ENCODE peak calls at places on chromosomes 3 and 15, in seven cellular contexts. One of them, this sample, is unnamed.

GRCh38 chr3:150771600-150771999 is 8.6 kb upstream of the SIAH2 start:
- DNase-seq in PC-3: no peak
- DNase-seq in psoas muscle: no peak
- DNase-seq in hepatocyte: no peak
- DNase-seq in SJSA1: no peak
- DNase-seq in CD4-positive, alpha-beta T cell: no peak
- DNase-seq in RWPE1: no peak
- DNase-seq in this sample: no peak

GRCh38 chr3:126034481-126035361 is 49.2 kb downstream of the SLC41A3 start:
- DNase-seq in PC-3: peak
- DNase-seq in psoas muscle: no peak
- DNase-seq in hepatocyte: no peak
- DNase-seq in SJSA1: peak
- DNase-seq in CD4-positive, alpha-beta T cell: no peak
- DNase-seq in RWPE1: no peak
- DNase-seq in this sample: peak

GRCh38 chr15:95416576-95416975 is 913.9 kb upstream of the NR2F2 start:
- DNase-seq in PC-3: no peak
- DNase-seq in psoas muscle: no peak
- DNase-seq in hepatocyte: no peak
- DNase-seq in SJSA1: no peak
- DNase-seq in CD4-positive, alpha-beta T cell: no peak
- DNase-seq in RWPE1: no peak
- DNase-seq in this sample: no peak

GRCh38 chr3:2839886-2840285 is 270.3 kb downstream of the IL5RA start:
- DNase-seq in PC-3: peak
- DNase-seq in psoas muscle: no peak
- DNase-seq in hepatocyte: no peak
- DNase-seq in SJSA1: no peak
- DNase-seq in CD4-positive, alpha-beta T cell: no peak
- DNase-seq in RWPE1: no peak
- DNase-seq in this sample: peak

GRCh38 chr3:153311531-153311930 is 149.5 kb downstream of the RAP2B start:
- DNase-seq in PC-3: no peak
- DNase-seq in psoas muscle: no peak
- DNase-seq in hepatocyte: no peak
- DNase-seq in SJSA1: no peak
- DNase-seq in CD4-positive, alpha-beta T cell: no peak
- DNase-seq in RWPE1: no peak
- DNase-seq in this sample: no peak

GRCh38 chr3:124934577-124934976 is at the start of gene MUC13:
- DNase-seq in PC-3: peak
- DNase-seq in psoas muscle: no peak
- DNase-seq in hepatocyte: peak
- DNase-seq in SJSA1: no peak
- DNase-seq in CD4-positive, alpha-beta T cell: no peak
- DNase-seq in RWPE1: no peak
- DNase-seq in this sample: no peak

GRCh38 chr3:54121404-54122045 is 827 bp upstream of the CACNA2D3 start:
- DNase-seq in PC-3: no peak
- DNase-seq in psoas muscle: no peak
- DNase-seq in hepatocyte: peak
- DNase-seq in SJSA1: no peak
- DNase-seq in CD4-positive, alpha-beta T cell: no peak
- DNase-seq in RWPE1: no peak
- DNase-seq in this sample: no peak

GRCh38 chr15:55588070-55588817 is at the start of gene PYGO1:
- DNase-seq in PC-3: peak
- DNase-seq in psoas muscle: peak
- DNase-seq in hepatocyte: peak
- DNase-seq in SJSA1: peak
- DNase-seq in CD4-positive, alpha-beta T cell: peak
- DNase-seq in RWPE1: peak
- DNase-seq in this sample: no peak

GRCh38 chr3:165464736-165465135 is 268.6 kb upstream of the SLITRK3 start:
- DNase-seq in PC-3: peak
- DNase-seq in psoas muscle: no peak
- DNase-seq in hepatocyte: no peak
- DNase-seq in SJSA1: no peak
- DNase-seq in CD4-positive, alpha-beta T cell: no peak
- DNase-seq in RWPE1: peak
- DNase-seq in this sample: peak

GRCh38 chr3:67335813-67336212 is 318.6 kb downstream of the SUCLG2 start:
- DNase-seq in PC-3: no peak
- DNase-seq in psoas muscle: no peak
- DNase-seq in hepatocyte: no peak
- DNase-seq in SJSA1: no peak
- DNase-seq in CD4-positive, alpha-beta T cell: no peak
- DNase-seq in RWPE1: no peak
- DNase-seq in this sample: no peak

GRCh38 chr15:78203346-78204225 is 30.8 kb downstream of the ACSBG1 start:
- DNase-seq in PC-3: no peak
- DNase-seq in psoas muscle: no peak
- DNase-seq in hepatocyte: peak
- DNase-seq in SJSA1: no peak
- DNase-seq in CD4-positive, alpha-beta T cell: no peak
- DNase-seq in RWPE1: no peak
- DNase-seq in this sample: no peak

GRCh38 chr15:90638963-90639362 is 78.2 kb upstream of the BLM start:
- DNase-seq in PC-3: no peak
- DNase-seq in psoas muscle: no peak
- DNase-seq in hepatocyte: no peak
- DNase-seq in SJSA1: no peak
- DNase-seq in CD4-positive, alpha-beta T cell: no peak
- DNase-seq in RWPE1: no peak
- DNase-seq in this sample: no peak

GRCh38 chr15:25608926-25609325 is 170.1 kb upstream of the UBE3A start:
- DNase-seq in PC-3: no peak
- DNase-seq in psoas muscle: no peak
- DNase-seq in hepatocyte: no peak
- DNase-seq in SJSA1: no peak
- DNase-seq in CD4-positive, alpha-beta T cell: no peak
- DNase-seq in RWPE1: no peak
- DNase-seq in this sample: no peak

GRCh38 chr15:40843885-40844542 is at the start of gene SPINT1:
- DNase-seq in PC-3: peak
- DNase-seq in psoas muscle: no peak
- DNase-seq in hepatocyte: peak
- DNase-seq in SJSA1: no peak
- DNase-seq in CD4-positive, alpha-beta T cell: no peak
- DNase-seq in RWPE1: peak
- DNase-seq in this sample: peak

GRCh38 chr15:90934949-90935751 is at the start of gene UNC45A:
- DNase-seq in PC-3: peak
- DNase-seq in psoas muscle: peak
- DNase-seq in hepatocyte: peak
- DNase-seq in SJSA1: peak
- DNase-seq in CD4-positive, alpha-beta T cell: peak
- DNase-seq in RWPE1: peak
- DNase-seq in this sample: peak

GRCh38 chr3:3632439-3632838 is 166.8 kb upstream of the LRRN1 start:
- DNase-seq in PC-3: no peak
- DNase-seq in psoas muscle: no peak
- DNase-seq in hepatocyte: no peak
- DNase-seq in SJSA1: no peak
- DNase-seq in CD4-positive, alpha-beta T cell: no peak
- DNase-seq in RWPE1: no peak
- DNase-seq in this sample: no peak

GRCh38 chr3:127959873-127960272 is 44.8 kb downstream of the KBTBD12 start:
- DNase-seq in PC-3: peak
- DNase-seq in psoas muscle: no peak
- DNase-seq in hepatocyte: peak
- DNase-seq in SJSA1: no peak
- DNase-seq in CD4-positive, alpha-beta T cell: no peak
- DNase-seq in RWPE1: peak
- DNase-seq in this sample: peak

GRCh38 chr3:127326341-127326740 is 38.5 kb upstream of the PRR20G start:
- DNase-seq in PC-3: no peak
- DNase-seq in psoas muscle: no peak
- DNase-seq in hepatocyte: no peak
- DNase-seq in SJSA1: no peak
- DNase-seq in CD4-positive, alpha-beta T cell: no peak
- DNase-seq in RWPE1: no peak
- DNase-seq in this sample: no peak

GRCh38 chr15:60905587-60905986 is 323.5 kb downstream of the RORA start:
- DNase-seq in PC-3: no peak
- DNase-seq in psoas muscle: no peak
- DNase-seq in hepatocyte: peak
- DNase-seq in SJSA1: no peak
- DNase-seq in CD4-positive, alpha-beta T cell: peak
- DNase-seq in RWPE1: no peak
- DNase-seq in this sample: no peak

GRCh38 chr15:40445411-40446055 is 4.8 kb downstream of the BAHD1 start:
- DNase-seq in PC-3: peak
- DNase-seq in psoas muscle: no peak
- DNase-seq in hepatocyte: peak
- DNase-seq in SJSA1: no peak
- DNase-seq in CD4-positive, alpha-beta T cell: no peak
- DNase-seq in RWPE1: no peak
- DNase-seq in this sample: no peak

GRCh38 chr3:122609798-122610559 is 32.5 kb downstream of the PARP15 start:
- DNase-seq in PC-3: peak
- DNase-seq in psoas muscle: no peak
- DNase-seq in hepatocyte: no peak
- DNase-seq in SJSA1: no peak
- DNase-seq in CD4-positive, alpha-beta T cell: no peak
- DNase-seq in RWPE1: peak
- DNase-seq in this sample: peak

GRCh38 chr3:32947466-32948238 is 3.8 kb upstream of the CCR4 start:
- DNase-seq in PC-3: peak
- DNase-seq in psoas muscle: peak
- DNase-seq in hepatocyte: peak
- DNase-seq in SJSA1: peak
- DNase-seq in CD4-positive, alpha-beta T cell: peak
- DNase-seq in RWPE1: peak
- DNase-seq in this sample: peak

GRCh38 chr3:58613236-58614132 is 36.3 kb upstream of the FAM107A start:
- DNase-seq in PC-3: no peak
- DNase-seq in psoas muscle: no peak
- DNase-seq in hepatocyte: no peak
- DNase-seq in SJSA1: no peak
- DNase-seq in CD4-positive, alpha-beta T cell: no peak
- DNase-seq in RWPE1: no peak
- DNase-seq in this sample: no peak

GRCh38 chr15:63364293-63365003 is 17.2 kb downstream of the CA12 start:
- DNase-seq in PC-3: no peak
- DNase-seq in psoas muscle: no peak
- DNase-seq in hepatocyte: no peak
- DNase-seq in SJSA1: no peak
- DNase-seq in CD4-positive, alpha-beta T cell: no peak
- DNase-seq in RWPE1: no peak
- DNase-seq in this sample: no peak
- H3K27ac ChIP-seq in PC-3: no peak
- H3K27ac ChIP-seq in psoas muscle: peak
- H3K27ac ChIP-seq in hepatocyte: no peak
- H3K27ac ChIP-seq in SJSA1: no peak
- H3K27ac ChIP-seq in CD4-positive, alpha-beta T cell: no peak
- H3K27ac ChIP-seq in RWPE1: peak
- H3K27ac ChIP-seq in this sample: no peak

GRCh38 chr15:30985081-30985531 is 6.3 kb downstream of the MTMR10 start:
- DNase-seq in PC-3: no peak
- DNase-seq in psoas muscle: no peak
- DNase-seq in hepatocyte: no peak
- DNase-seq in SJSA1: no peak
- DNase-seq in CD4-positive, alpha-beta T cell: no peak
- DNase-seq in RWPE1: no peak
- DNase-seq in this sample: no peak

GRCh38 chr15:30984118-30984517 is 7.3 kb downstream of the MTMR10 start:
- DNase-seq in PC-3: no peak
- DNase-seq in psoas muscle: no peak
- DNase-seq in hepatocyte: no peak
- DNase-seq in SJSA1: no peak
- DNase-seq in CD4-positive, alpha-beta T cell: no peak
- DNase-seq in RWPE1: no peak
- DNase-seq in this sample: no peak

GRCh38 chr15:30979457-30979856 is 12.0 kb downstream of the MTMR10 start:
- DNase-seq in PC-3: no peak
- DNase-seq in psoas muscle: no peak
- DNase-seq in hepatocyte: no peak
- DNase-seq in SJSA1: no peak
- DNase-seq in CD4-positive, alpha-beta T cell: no peak
- DNase-seq in RWPE1: no peak
- DNase-seq in this sample: no peak

GRCh38 chr15:30990036-30990435 is 1.4 kb downstream of the MTMR10 start:
- DNase-seq in PC-3: no peak
- DNase-seq in psoas muscle: no peak
- DNase-seq in hepatocyte: no peak
- DNase-seq in SJSA1: no peak
- DNase-seq in CD4-positive, alpha-beta T cell: no peak
- DNase-seq in RWPE1: peak
- DNase-seq in this sample: no peak

GRCh38 chr15:30984542-30984941 is 6.9 kb downstream of the MTMR10 start:
- DNase-seq in PC-3: no peak
- DNase-seq in psoas muscle: no peak
- DNase-seq in hepatocyte: no peak
- DNase-seq in SJSA1: no peak
- DNase-seq in CD4-positive, alpha-beta T cell: no peak
- DNase-seq in RWPE1: no peak
- DNase-seq in this sample: no peak
- H3K27ac ChIP-seq in PC-3: no peak
- H3K27ac ChIP-seq in psoas muscle: peak
- H3K27ac ChIP-seq in hepatocyte: no peak
- H3K27ac ChIP-seq in SJSA1: no peak
- H3K27ac ChIP-seq in CD4-positive, alpha-beta T cell: no peak
- H3K27ac ChIP-seq in RWPE1: no peak
- H3K27ac ChIP-seq in this sample: no peak

DNA sequence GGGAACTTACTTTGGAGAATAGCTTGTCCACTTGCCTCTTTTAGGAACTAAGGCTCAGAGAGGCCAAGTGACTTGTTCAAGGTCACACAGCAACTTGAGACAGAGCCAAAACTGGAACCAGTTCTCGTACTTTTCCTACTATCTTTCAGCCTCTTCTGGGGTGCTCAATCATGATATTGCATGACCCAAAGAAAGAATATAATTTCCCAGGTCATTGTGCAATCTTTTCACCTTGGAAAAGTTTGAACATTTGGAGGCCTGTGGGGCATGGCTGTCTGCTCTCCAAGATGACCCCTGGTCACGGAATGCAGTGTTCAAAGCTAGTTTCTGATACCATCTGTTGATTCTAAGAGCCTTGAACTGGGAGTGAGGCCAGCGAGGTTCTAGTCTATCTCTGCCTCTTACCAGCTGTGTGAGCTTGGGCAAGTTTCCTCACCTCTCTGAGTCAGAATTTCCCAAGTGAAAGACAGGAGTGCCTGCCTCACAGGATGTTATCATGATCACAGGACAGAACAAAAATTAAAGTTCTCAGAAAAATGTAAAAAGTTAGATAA is 89.7 kb downstream of the BDH1 start:
- DNase-seq in PC-3: peak
- DNase-seq in psoas muscle: no peak
- DNase-seq in hepatocyte: no peak
- DNase-seq in SJSA1: no peak
- DNase-seq in CD4-positive, alpha-beta T cell: no peak
- DNase-seq in RWPE1: no peak
- DNase-seq in this sample: no peak
- H3K27ac ChIP-seq in PC-3: no peak
- H3K27ac ChIP-seq in psoas muscle: no peak
- H3K27ac ChIP-seq in hepatocyte: peak
- H3K27ac ChIP-seq in SJSA1: peak
- H3K27ac ChIP-seq in CD4-positive, alpha-beta T cell: no peak
- H3K27ac ChIP-seq in RWPE1: peak
- H3K27ac ChIP-seq in this sample: peak

GRCh38 chr3:19199131-19199530 is 50.8 kb downstream of the KCNH8 start:
- DNase-seq in PC-3: no peak
- DNase-seq in psoas muscle: no peak
- DNase-seq in hepatocyte: no peak
- DNase-seq in SJSA1: no peak
- DNase-seq in CD4-positive, alpha-beta T cell: no peak
- DNase-seq in RWPE1: no peak
- DNase-seq in this sample: no peak
- H3K27ac ChIP-seq in PC-3: no peak
- H3K27ac ChIP-seq in psoas muscle: no peak
- H3K27ac ChIP-seq in hepatocyte: no peak
- H3K27ac ChIP-seq in SJSA1: no peak
- H3K27ac ChIP-seq in CD4-positive, alpha-beta T cell: no peak
- H3K27ac ChIP-seq in RWPE1: no peak
- H3K27ac ChIP-seq in this sample: no peak

This sample was measured in foreskin keratinocyte.